ENCODE peak calls at places on chromosome 2, in six cellular contexts. W, V, C, T, P and F are unnamed samples.

GRCh38 chr2:192236136-192236535 is 41.4 kb upstream of the TMEFF2 start:
- DNase-seq in C (peak), P (no peak), W (no peak), T (peak), V (peak), F (no peak)

GRCh38 chr2:239252433-239253200 is 148.2 kb downstream of the HDAC4 start:
- DNase-seq in T (no peak), P (peak), V (no peak), W (no peak), C (no peak), F (no peak)

GRCh38 chr2:102066554-102066953 is 74.8 kb downstream of the IL1R2 start:
- DNase-seq in T (no peak), V (no peak), C (no peak), P (no peak), W (no peak), F (no peak)

GRCh38 chr2:181779288-181779871 is 99.1 kb upstream of the NEUROD1 start:
- DNase-seq in W (no peak), V (peak), T (no peak), C (peak), P (no peak), F (no peak)

GRCh38 chr2:98775146-98775988 is 44.4 kb upstream of the MGAT4A start:
- DNase-seq in W (no peak), P (no peak), C (peak), V (peak), T (no peak), F (no peak)

GRCh38 chr2:187711122-187711521 is 156.9 kb upstream of the TFPI start:
- DNase-seq in P (no peak), V (no peak), T (no peak), C (no peak), W (no peak), F (no peak)

GRCh38 chr2:85787282-85787980 is 33.6 kb downstream of the ATOH8 start:
- DNase-seq in T (no peak), W (no peak), P (peak), C (no peak), V (no peak), F (no peak)

GRCh38 chr2:74958277-74959105 is at the start of gene POLE4:
- DNase-seq in P (peak), W (no peak), C (peak), V (peak), T (peak), F (peak)

GRCh38 chr2:220882507-220882906 is 689.6 kb downstream of the EPHA4 start:
- DNase-seq in V (no peak), C (no peak), P (no peak), W (no peak), T (no peak), F (no peak)

GRCh38 chr2:11535899-11536344 is 2.1 kb downstream of the GREB1 start:
- DNase-seq in P (no peak), V (no peak), C (no peak), T (no peak), W (no peak), F (no peak)

GRCh38 chr2:42117182-42117579 is 52.0 kb upstream of the EML4 start:
- DNase-seq in V (no peak), W (no peak), T (no peak), C (no peak), P (no peak), F (no peak)

GRCh38 chr2:15243762-15244161 is 317.4 kb downstream of the NBAS start:
- DNase-seq in W (no peak), P (no peak), V (peak), C (peak), T (peak), F (no peak)

GRCh38 chr2:566379-567313 is 110.6 kb downstream of the TMEM18 start:
- DNase-seq in C (no peak), W (no peak), T (no peak), P (no peak), V (no peak), F (no peak)

GRCh38 chr2:73359915-73360697 is 25.5 kb upstream of the ALMS1 start:
- DNase-seq in T (no peak), V (no peak), P (no peak), C (no peak), W (no peak), F (no peak)

GRCh38 chr2:56099967-56100366 is 83.8 kb upstream of the CCDC85A start:
- DNase-seq in P (no peak), V (no peak), C (no peak), T (no peak), W (no peak), F (no peak)

DNA sequence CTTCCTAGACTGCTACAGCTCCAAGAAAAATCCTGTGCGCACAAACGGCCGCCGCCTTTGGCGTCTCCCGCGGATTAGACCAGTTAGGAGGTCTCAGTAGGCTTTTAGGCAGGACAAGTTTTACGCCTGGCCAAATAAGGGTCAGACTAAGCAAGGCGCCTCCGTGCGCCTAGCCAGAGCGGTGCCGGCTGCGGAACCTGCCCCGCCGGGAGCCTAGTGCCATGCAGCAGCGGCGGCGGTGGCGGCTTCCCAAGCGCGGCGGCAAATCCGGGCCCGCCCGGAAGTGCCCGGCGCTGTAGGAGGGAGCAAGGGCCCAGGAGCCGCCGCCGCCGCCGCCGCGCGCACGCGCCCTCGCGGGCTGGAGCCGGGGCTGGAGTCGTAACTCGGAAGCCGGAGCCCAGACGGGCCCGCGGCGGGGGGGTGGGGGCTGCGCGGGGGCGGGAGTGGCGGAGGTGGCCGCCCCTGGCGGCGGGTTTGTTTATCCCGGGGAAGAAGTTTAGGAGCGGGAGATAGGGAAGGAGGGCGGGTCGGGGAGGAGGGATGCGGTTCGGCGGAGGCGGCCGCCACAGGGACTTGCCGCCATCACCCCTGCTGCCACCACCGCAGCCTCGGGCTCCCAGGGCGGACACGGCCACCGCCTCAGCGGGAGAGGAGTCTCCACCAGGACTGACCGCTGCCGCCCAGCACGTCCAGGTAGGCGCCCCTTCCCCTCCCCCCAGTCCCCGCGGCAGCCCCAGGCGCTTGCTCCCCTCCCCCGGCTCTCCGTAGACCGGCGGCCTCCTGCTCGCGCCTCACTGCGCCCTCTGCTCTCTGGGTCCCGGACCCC is at the start of gene SPOPL:
- DNase-seq in V (peak), C (peak), P (peak), W (no peak), T (peak), F (peak)
- TF ChIP-seq CTCF in V (no peak), C (peak), P (peak), W (no peak), T (peak), F (peak)

GRCh38 chr2:126658316-126658909 is 2.5 kb downstream of the GYPC start:
- DNase-seq in T (no peak), C (no peak), W (no peak), V (no peak), P (no peak), F (no peak)

GRCh38 chr2:126656311-126657145 is 570 bp downstream of the GYPC start:
- DNase-seq in V (peak), P (peak), W (no peak), C (peak), T (no peak), F (no peak)

GRCh38 chr2:126657146-126657635 is 1.2 kb downstream of the GYPC start:
- DNase-seq in W (peak), C (peak), V (peak), P (peak), T (no peak), F (no peak)

GRCh38 chr2:126658910-126659613 is 3.1 kb downstream of the GYPC start:
- DNase-seq in T (no peak), V (peak), C (peak), W (no peak), P (peak), F (no peak)

DNA sequence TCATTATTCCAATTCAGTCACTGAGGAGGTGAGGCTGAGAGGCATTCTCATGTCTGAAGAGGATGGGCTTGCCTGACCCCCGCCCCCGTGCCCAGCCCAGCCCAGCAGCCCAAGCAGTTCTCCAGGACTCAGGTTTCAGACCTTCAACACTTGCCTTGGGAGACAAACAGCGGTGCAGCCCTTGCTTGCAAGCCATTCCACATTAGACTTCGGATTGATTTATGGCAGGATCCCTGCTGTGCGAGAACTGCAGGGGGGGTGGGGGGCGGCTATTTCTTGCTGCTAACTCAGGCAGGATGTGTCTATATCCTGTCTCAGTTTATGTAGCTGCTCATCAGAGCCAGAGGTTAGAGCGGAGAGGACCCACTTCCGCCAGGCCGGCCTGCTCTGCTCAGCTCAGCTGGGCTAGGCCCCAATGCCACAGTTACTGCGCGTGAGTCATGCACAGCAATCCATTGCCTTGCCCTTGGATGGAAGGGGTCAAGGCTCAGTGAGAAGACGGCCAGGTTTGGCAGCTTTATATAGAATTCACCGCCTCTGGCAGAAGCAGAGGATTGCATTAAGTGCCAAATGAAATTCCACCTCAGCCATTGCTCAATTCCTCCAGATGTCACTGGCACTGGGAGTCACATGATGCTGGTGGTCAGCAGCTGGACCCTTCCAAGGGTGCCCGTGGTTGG is 1.8 kb downstream of the GYPC start:
- DNase-seq in C (peak), V (peak), P (peak), W (peak), T (peak), F (peak)
- TF ChIP-seq CTCF in C (peak), V (peak), P (no peak), W (peak), T (no peak), F (no peak)

DNA sequence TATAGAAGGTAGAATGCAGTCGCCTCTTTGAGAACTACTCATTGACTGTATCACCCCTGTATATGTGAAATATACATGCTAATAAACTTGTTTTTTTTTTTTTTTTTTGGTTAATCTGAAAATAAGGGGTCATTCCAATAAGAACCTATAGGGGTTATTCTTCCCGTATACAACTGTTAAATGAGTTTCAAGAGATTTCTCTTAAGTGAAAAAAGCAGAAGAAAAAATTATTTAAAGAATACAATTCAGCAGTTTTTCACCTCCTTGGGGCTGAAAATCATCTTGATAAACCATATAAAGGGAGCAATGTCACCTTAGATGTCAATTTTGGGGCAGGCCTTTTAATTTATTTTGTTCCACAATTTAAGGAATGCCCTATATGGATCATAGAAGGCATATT is 66.5 kb downstream of the SEPTIN10 start:
- DNase-seq in W (no peak), P (no peak), C (no peak), V (no peak), T (no peak), F (no peak)
- TF ChIP-seq CTCF in W (no peak), P (no peak), C (no peak), V (no peak), T (no peak), F (no peak)

DNA sequence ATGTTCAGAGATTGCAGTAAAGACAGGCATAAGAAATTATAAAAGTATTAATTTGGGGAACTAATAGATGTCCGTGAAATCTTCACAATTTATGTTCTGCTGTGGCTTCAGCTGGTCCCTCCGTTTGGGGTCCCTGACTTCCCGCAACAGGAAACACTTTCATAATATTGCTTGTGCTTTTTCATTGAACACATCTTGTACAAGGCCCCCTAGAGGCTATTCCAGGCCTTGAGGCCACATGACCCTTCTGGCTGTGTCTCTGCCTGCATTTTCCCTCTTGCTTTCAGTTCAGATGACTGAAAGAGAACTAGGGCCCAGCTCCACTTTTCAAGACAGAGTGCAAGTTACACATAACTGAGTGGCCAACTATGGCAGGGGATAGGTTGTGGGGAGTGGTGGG is 164.1 kb downstream of the TMEM247 start:
- DNase-seq in W (no peak), T (no peak), C (no peak), V (no peak), P (no peak), F (peak)
- TF ChIP-seq CTCF in W (no peak), T (no peak), C (peak), V (no peak), P (no peak), F (peak)

GRCh38 chr2:155389224-155389623 is 690.7 kb downstream of the KCNJ3 start:
- DNase-seq in T (no peak), C (no peak), P (no peak), W (no peak), V (no peak), F (no peak)

GRCh38 chr2:155391613-155392012 is 693.1 kb downstream of the KCNJ3 start:
- DNase-seq in T (no peak), C (no peak), W (no peak), V (no peak), P (no peak), F (no peak)

GRCh38 chr2:155393406-155393805 is 694.9 kb downstream of the KCNJ3 start:
- DNase-seq in P (no peak), W (no peak), T (no peak), C (no peak), V (no peak), F (no peak)
- TF ChIP-seq CTCF in P (no peak), W (no peak), T (no peak), C (no peak), V (no peak), F (no peak)

GRCh38 chr2:112708968-112709367 is 11.9 kb upstream of the NT5DC4 start:
- DNase-seq in W (no peak), P (no peak), T (no peak), C (no peak), V (no peak), F (no peak)

GRCh38 chr2:112709703-112710102 is 11.1 kb upstream of the NT5DC4 start:
- DNase-seq in P (no peak), W (no peak), C (no peak), V (no peak), T (no peak), F (no peak)

GRCh38 chr2:112705576-112705975 is 15.2 kb upstream of the NT5DC4 start:
- DNase-seq in C (no peak), P (no peak), T (no peak), W (no peak), V (peak), F (no peak)

GRCh38 chr2:112703684-112704083 is 17.1 kb upstream of the NT5DC4 start:
- DNase-seq in C (no peak), T (no peak), W (no peak), P (no peak), V (no peak), F (no peak)

DNA sequence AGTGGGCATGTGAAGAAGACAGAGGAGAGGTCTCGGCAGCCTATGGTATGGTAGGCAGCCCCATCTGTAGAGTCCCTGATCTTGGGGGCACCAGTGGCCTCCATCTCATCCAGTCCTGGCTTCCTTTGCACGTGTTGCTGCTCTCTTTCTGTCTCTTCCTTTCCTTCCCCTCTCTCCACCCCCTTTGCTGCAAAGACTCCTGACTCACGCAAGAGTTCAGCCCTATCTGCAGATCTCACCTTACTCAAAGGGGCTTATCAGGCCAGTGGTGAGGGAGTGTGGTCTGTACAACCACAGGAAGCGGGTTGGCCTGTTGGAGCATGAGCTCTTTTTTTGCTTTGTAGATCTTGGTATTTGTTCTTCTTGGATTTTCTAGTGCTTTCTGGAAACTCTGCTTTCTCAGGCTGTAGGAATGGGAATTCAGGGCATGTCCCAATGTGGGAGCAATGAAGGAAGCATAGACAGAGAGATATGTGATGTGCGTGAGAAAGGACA is 14.6 kb upstream of the NT5DC4 start:
- DNase-seq in V (peak), T (no peak), W (no peak), C (peak), P (no peak), F (no peak)
- TF ChIP-seq CTCF in V (no peak), T (no peak), W (no peak), C (no peak), P (no peak), F (no peak)